ENCODE peak calls at places on chromosomes 1 and 21, in seven cellular contexts. One of them, this sample, is unnamed.

GRCh38 chr1:200872446-200873115 is at the start of gene GPR25:
- DNase-seq in activated CD8-positive, alpha-beta memory T cell treated with anti-CD3 and anti-CD28 coated beads for 48 hours: no peak
- DNase-seq in T follicular helper cell: no peak
- DNase-seq in T-helper 2 cell: no peak
- DNase-seq in Caco-2: no peak
- DNase-seq in T1000: no peak
- DNase-seq in HFFc6: no peak
- DNase-seq in this sample: no peak

GRCh38 chr21:31555741-31556191 is 103.7 kb upstream of the SOD1 start:
- DNase-seq in activated CD8-positive, alpha-beta memory T cell treated with anti-CD3 and anti-CD28 coated beads for 48 hours: no peak
- DNase-seq in T follicular helper cell: no peak
- DNase-seq in T-helper 2 cell: no peak
- DNase-seq in Caco-2: no peak
- DNase-seq in T1000: no peak
- DNase-seq in HFFc6: no peak
- DNase-seq in this sample: no peak

GRCh38 chr1:22039594-22040347 is 12.7 kb upstream of the CDC42 start:
- DNase-seq in activated CD8-positive, alpha-beta memory T cell treated with anti-CD3 and anti-CD28 coated beads for 48 hours: peak
- DNase-seq in T follicular helper cell: peak
- DNase-seq in T-helper 2 cell: peak
- DNase-seq in Caco-2: no peak
- DNase-seq in T1000: no peak
- DNase-seq in HFFc6: no peak
- DNase-seq in this sample: peak

GRCh38 chr1:204448991-204449390 is 37.4 kb upstream of the PPP1R15B start:
- DNase-seq in activated CD8-positive, alpha-beta memory T cell treated with anti-CD3 and anti-CD28 coated beads for 48 hours: no peak
- DNase-seq in T follicular helper cell: no peak
- DNase-seq in T-helper 2 cell: no peak
- DNase-seq in Caco-2: no peak
- DNase-seq in T1000: no peak
- DNase-seq in HFFc6: no peak
- DNase-seq in this sample: no peak

GRCh38 chr1:84722794-84723193 is 32.5 kb upstream of the SSX2IP start:
- DNase-seq in activated CD8-positive, alpha-beta memory T cell treated with anti-CD3 and anti-CD28 coated beads for 48 hours: no peak
- DNase-seq in T follicular helper cell: no peak
- DNase-seq in T-helper 2 cell: no peak
- DNase-seq in Caco-2: no peak
- DNase-seq in T1000: no peak
- DNase-seq in HFFc6: no peak
- DNase-seq in this sample: no peak

GRCh38 chr1:210377934-210378333 is 49.2 kb downstream of the HHAT start:
- DNase-seq in activated CD8-positive, alpha-beta memory T cell treated with anti-CD3 and anti-CD28 coated beads for 48 hours: no peak
- DNase-seq in T follicular helper cell: no peak
- DNase-seq in T-helper 2 cell: no peak
- DNase-seq in Caco-2: no peak
- DNase-seq in T1000: no peak
- DNase-seq in HFFc6: peak
- DNase-seq in this sample: no peak

GRCh38 chr1:56180806-56181205 is 398.6 kb downstream of the PLPP3 start:
- DNase-seq in activated CD8-positive, alpha-beta memory T cell treated with anti-CD3 and anti-CD28 coated beads for 48 hours: no peak
- DNase-seq in T follicular helper cell: no peak
- DNase-seq in T-helper 2 cell: no peak
- DNase-seq in Caco-2: no peak
- DNase-seq in T1000: no peak
- DNase-seq in HFFc6: no peak
- DNase-seq in this sample: no peak

GRCh38 chr1:150322310-150322709 is 977 bp downstream of the PRPF3 start:
- DNase-seq in activated CD8-positive, alpha-beta memory T cell treated with anti-CD3 and anti-CD28 coated beads for 48 hours: no peak
- DNase-seq in T follicular helper cell: no peak
- DNase-seq in T-helper 2 cell: no peak
- DNase-seq in Caco-2: no peak
- DNase-seq in T1000: no peak
- DNase-seq in HFFc6: no peak
- DNase-seq in this sample: no peak

GRCh38 chr1:48043524-48043923 is 46.3 kb upstream of the TRABD2B start:
- DNase-seq in activated CD8-positive, alpha-beta memory T cell treated with anti-CD3 and anti-CD28 coated beads for 48 hours: no peak
- DNase-seq in T follicular helper cell: no peak
- DNase-seq in T-helper 2 cell: no peak
- DNase-seq in Caco-2: no peak
- DNase-seq in T1000: no peak
- DNase-seq in HFFc6: no peak
- DNase-seq in this sample: no peak

GRCh38 chr21:46182548-46183336 is 1.5 kb downstream of the SPATC1L start:
- DNase-seq in activated CD8-positive, alpha-beta memory T cell treated with anti-CD3 and anti-CD28 coated beads for 48 hours: no peak
- DNase-seq in T follicular helper cell: no peak
- DNase-seq in T-helper 2 cell: no peak
- DNase-seq in Caco-2: no peak
- DNase-seq in T1000: no peak
- DNase-seq in HFFc6: no peak
- DNase-seq in this sample: no peak

GRCh38 chr1:233025156-233025555 is 74.7 kb downstream of the NTPCR start:
- DNase-seq in activated CD8-positive, alpha-beta memory T cell treated with anti-CD3 and anti-CD28 coated beads for 48 hours: no peak
- DNase-seq in T follicular helper cell: no peak
- DNase-seq in T-helper 2 cell: no peak
- DNase-seq in Caco-2: peak
- DNase-seq in T1000: no peak
- DNase-seq in HFFc6: no peak
- DNase-seq in this sample: no peak

GRCh38 chr1:24932725-24933294 is 2.7 kb upstream of the RUNX3 start:
- DNase-seq in activated CD8-positive, alpha-beta memory T cell treated with anti-CD3 and anti-CD28 coated beads for 48 hours: no peak
- DNase-seq in T follicular helper cell: no peak
- DNase-seq in T-helper 2 cell: no peak
- DNase-seq in Caco-2: no peak
- DNase-seq in T1000: no peak
- DNase-seq in HFFc6: no peak
- DNase-seq in this sample: no peak

GRCh38 chr1:36635284-36635683 is 152.6 kb upstream of the CSF3R start:
- DNase-seq in activated CD8-positive, alpha-beta memory T cell treated with anti-CD3 and anti-CD28 coated beads for 48 hours: no peak
- DNase-seq in T follicular helper cell: no peak
- DNase-seq in T-helper 2 cell: no peak
- DNase-seq in Caco-2: no peak
- DNase-seq in T1000: no peak
- DNase-seq in HFFc6: no peak
- DNase-seq in this sample: no peak

GRCh38 chr1:117572546-117572945 is 33.3 kb upstream of the TENT5C start:
- DNase-seq in activated CD8-positive, alpha-beta memory T cell treated with anti-CD3 and anti-CD28 coated beads for 48 hours: no peak
- DNase-seq in T follicular helper cell: no peak
- DNase-seq in T-helper 2 cell: no peak
- DNase-seq in Caco-2: no peak
- DNase-seq in T1000: no peak
- DNase-seq in HFFc6: no peak
- DNase-seq in this sample: peak

GRCh38 chr1:2594001-2594640 is 7.5 kb downstream of the PRXL2B start:
- DNase-seq in activated CD8-positive, alpha-beta memory T cell treated with anti-CD3 and anti-CD28 coated beads for 48 hours: no peak
- DNase-seq in T follicular helper cell: no peak
- DNase-seq in T-helper 2 cell: no peak
- DNase-seq in Caco-2: no peak
- DNase-seq in T1000: no peak
- DNase-seq in HFFc6: no peak
- DNase-seq in this sample: no peak

GRCh38 chr1:162678439-162678838 is 46.2 kb downstream of the DDR2 start:
- DNase-seq in activated CD8-positive, alpha-beta memory T cell treated with anti-CD3 and anti-CD28 coated beads for 48 hours: no peak
- DNase-seq in T follicular helper cell: no peak
- DNase-seq in T-helper 2 cell: no peak
- DNase-seq in Caco-2: no peak
- DNase-seq in T1000: peak
- DNase-seq in HFFc6: peak
- DNase-seq in this sample: no peak

GRCh38 chr21:27425172-27425571 is 458.3 kb upstream of the ADAMTS5 start:
- DNase-seq in activated CD8-positive, alpha-beta memory T cell treated with anti-CD3 and anti-CD28 coated beads for 48 hours: no peak
- DNase-seq in T follicular helper cell: no peak
- DNase-seq in T-helper 2 cell: no peak
- DNase-seq in Caco-2: no peak
- DNase-seq in T1000: no peak
- DNase-seq in HFFc6: no peak
- DNase-seq in this sample: no peak

GRCh38 chr1:6634278-6635052 is 9.8 kb downstream of the THAP3 start:
- DNase-seq in activated CD8-positive, alpha-beta memory T cell treated with anti-CD3 and anti-CD28 coated beads for 48 hours: no peak
- DNase-seq in T follicular helper cell: peak
- DNase-seq in T-helper 2 cell: no peak
- DNase-seq in Caco-2: peak
- DNase-seq in T1000: no peak
- DNase-seq in HFFc6: no peak
- DNase-seq in this sample: peak

GRCh38 chr1:89524369-89525168 is at the start of gene LRRC8B:
- DNase-seq in activated CD8-positive, alpha-beta memory T cell treated with anti-CD3 and anti-CD28 coated beads for 48 hours: peak
- DNase-seq in T follicular helper cell: peak
- DNase-seq in T-helper 2 cell: peak
- DNase-seq in Caco-2: peak
- DNase-seq in T1000: peak
- DNase-seq in HFFc6: peak
- DNase-seq in this sample: peak

GRCh38 chr1:60573726-60574409 is 500.3 kb upstream of the C1orf87 start:
- DNase-seq in activated CD8-positive, alpha-beta memory T cell treated with anti-CD3 and anti-CD28 coated beads for 48 hours: no peak
- DNase-seq in T follicular helper cell: no peak
- DNase-seq in T-helper 2 cell: no peak
- DNase-seq in Caco-2: no peak
- DNase-seq in T1000: no peak
- DNase-seq in HFFc6: no peak
- DNase-seq in this sample: no peak